ENCODE peak calls at places on chromosome 16, in nine cellular contexts. Y is H1, R is A549, T is tibial nerve, F is suprapubic skin, W is transverse colon, K is sigmoid colon, C is HepG2, G is ovary. P is an unnamed sample.

GRCh38 chr16:9370071-9370491 is 278.6 kb downstream of the HAPSTR1 start:
- DNase-seq in G (no peak), Y (no peak), C (no peak), K (no peak), F (no peak), W (peak; percentile 64), T (no peak), R (no peak), P (no peak)

GRCh38 chr16:50354629-50355456 is 13.9 kb downstream of the BRD7 start:
- DNase-seq in Y (no peak), R (no peak), K (no peak), C (no peak), G (no peak), T (no peak), W (no peak), F (no peak), P (no peak)

GRCh38 chr16:8099586-8099985 is 490.7 kb downstream of the TMEM114 start:
- DNase-seq in G (no peak), C (no peak), F (no peak), Y (no peak), R (no peak), T (no peak), K (no peak), W (no peak), P (no peak)

GRCh38 chr16:50266337-50267091 is at the start of gene ADCY7:
- DNase-seq in K (peak; percentile 80), W (peak; percentile 85), G (peak; percentile 78), T (no peak), R (no peak), F (no peak), C (no peak), Y (no peak), P (peak; percentile 63)

GRCh38 chr16:21649196-21649595 is 3.2 kb downstream of the IGSF6 start:
- DNase-seq in K (no peak), C (no peak), G (no peak), Y (no peak), T (no peak), F (no peak), W (no peak), R (no peak), P (no peak)

GRCh38 chr16:19123535-19124178 is 9.9 kb downstream of the ITPRIPL2 start:
- DNase-seq in G (no peak), W (peak; percentile 86), C (peak; percentile 84), T (no peak), K (no peak), R (peak; percentile 94), Y (no peak), F (no peak), P (peak; percentile 51)

GRCh38 chr16:28931801-28932225 is at the start of gene CD19:
- DNase-seq in T (no peak), F (no peak), G (no peak), W (no peak), K (no peak), C (no peak), Y (no peak), R (no peak), P (no peak)

GRCh38 chr16:15757075-15757386 is 99.8 kb downstream of the MYH11 start:
- DNase-seq in R (no peak), K (no peak), W (no peak), G (no peak), Y (no peak), F (no peak), T (no peak), C (no peak), P (no peak)

GRCh38 chr16:59545666-59546065 is 811.5 kb upstream of the GOT2 start:
- DNase-seq in T (no peak), K (no peak), F (no peak), C (no peak), R (no peak), G (no peak), W (no peak), Y (no peak), P (no peak)

GRCh38 chr16:20620770-20621169 is 44.6 kb upstream of the ACSM2B start:
- DNase-seq in Y (no peak), K (no peak), F (no peak), R (no peak), G (no peak), C (no peak), W (no peak), T (no peak), P (no peak)

GRCh38 chr16:71969353-71969752 is 30.8 kb downstream of the PKD1L3 start:
- DNase-seq in W (no peak), C (no peak), F (no peak), K (no peak), T (no peak), Y (no peak), G (no peak), R (no peak), P (no peak)

GRCh38 chr16:89187337-89188063 is 12.8 kb downstream of the SLC22A31 start:
- DNase-seq in R (peak; percentile 56), F (no peak), C (no peak), K (no peak), T (no peak), Y (no peak), W (no peak), G (no peak), P (no peak)

GRCh38 chr16:73405851-73406250 is 357.9 kb upstream of the ZFHX3 start:
- DNase-seq in R (no peak), Y (no peak), W (no peak), K (no peak), G (no peak), C (no peak), T (no peak), F (no peak), P (no peak)

GRCh38 chr16:30609002-30609927 is 924 bp downstream of the ZNF689 start:
- DNase-seq in R (no peak), G (peak; percentile 83), F (no peak), K (peak; percentile 79), Y (no peak), C (no peak), W (peak; percentile 58), T (no peak), P (peak; percentile 54)

DNA sequence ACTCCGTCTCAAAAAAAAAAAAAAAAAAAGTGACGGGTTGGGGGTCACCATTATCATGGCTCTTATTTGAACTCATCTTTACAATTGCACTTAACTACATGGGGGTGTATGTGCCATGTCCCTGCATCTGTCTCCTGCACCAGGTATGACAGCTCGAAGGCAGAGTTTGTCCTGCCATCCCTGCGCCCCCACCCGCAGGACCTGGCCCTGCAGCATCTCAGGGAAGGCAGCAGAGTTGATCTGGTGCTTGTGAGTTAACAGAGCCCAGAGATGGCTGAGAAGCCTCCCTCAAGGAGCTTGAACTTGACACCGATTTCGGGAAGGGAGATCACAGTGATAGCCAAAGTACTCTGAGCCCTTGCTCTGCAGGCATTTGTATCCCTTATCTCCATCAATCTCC is 44.8 kb downstream of the C16orf82 start:
- DNase-seq in G (no peak), R (no peak), W (no peak), K (no peak), F (no peak), C (no peak), T (no peak), Y (no peak), P (no peak)
- TF ChIP-seq EP300 in G (no peak), R (no peak), W (no peak), K (no peak), F (no peak), C (no peak), T (no peak), Y (no peak), P (no peak)

GRCh38 chr16:54846761-54847160 is 83.9 kb upstream of the IRX5 start:
- DNase-seq in R (peak; percentile 8), G (no peak), W (no peak), F (no peak), Y (no peak), K (no peak), T (no peak), C (no peak), P (no peak)

GRCh38 chr16:54847609-54848008 is 83.1 kb upstream of the IRX5 start:
- DNase-seq in W (no peak), C (no peak), R (no peak), T (no peak), G (no peak), F (no peak), Y (no peak), K (no peak), P (no peak)

GRCh38 chr16:54842743-54843423 is 87.8 kb upstream of the IRX5 start:
- DNase-seq in T (no peak), K (no peak), W (no peak), R (no peak), Y (no peak), F (no peak), C (no peak), G (no peak), P (no peak)

GRCh38 chr16:54843424-54843750 is 87.3 kb upstream of the IRX5 start:
- DNase-seq in G (no peak), Y (no peak), R (no peak), C (no peak), W (no peak), T (no peak), F (no peak), K (no peak), P (no peak)

GRCh38 chr16:54847207-54847606 is 83.5 kb upstream of the IRX5 start:
- DNase-seq in F (no peak), G (no peak), T (no peak), W (no peak), C (no peak), Y (no peak), R (peak; percentile 9), K (no peak), P (no peak)
- TF ChIP-seq EP300 in F (no peak), G (no peak), T (no peak), W (no peak), C (no peak), Y (no peak), R (no peak), K (no peak), P (no peak)

GRCh38 chr16:6279261-6279660 is 1053.4 kb upstream of the RBFOX1 start:
- DNase-seq in K (no peak), W (no peak), F (no peak), C (no peak), G (no peak), T (no peak), Y (no peak), R (no peak), P (no peak)
- TF ChIP-seq EP300 in K (no peak), W (no peak), F (no peak), C (no peak), G (no peak), T (no peak), Y (no peak), R (no peak), P (no peak)

DNA sequence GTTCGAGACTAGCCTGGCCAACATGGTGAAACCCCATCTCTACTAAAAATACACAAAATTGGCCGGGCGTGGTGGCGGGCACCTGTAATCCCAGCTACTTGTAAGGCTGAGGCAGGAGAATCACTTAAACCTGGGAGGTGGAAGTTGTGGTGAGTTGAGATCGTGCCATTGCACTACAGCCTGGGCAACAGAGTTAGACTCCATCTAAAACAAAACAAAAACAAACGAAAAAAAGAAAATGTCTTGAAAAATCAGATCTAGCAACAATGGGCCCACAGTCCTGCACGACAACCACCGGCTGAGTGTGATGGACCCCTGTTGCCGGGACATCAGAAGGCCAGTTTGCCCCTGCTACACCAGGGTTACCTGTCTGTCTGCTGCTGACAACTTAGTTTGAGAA is 3.9 kb upstream of the RMI2 start:
- DNase-seq in W (no peak), R (no peak), Y (no peak), G (no peak), F (no peak), K (no peak), T (no peak), C (no peak), P (no peak)
- TF ChIP-seq EP300 in W (no peak), R (no peak), Y (no peak), G (no peak), F (no peak), K (no peak), T (no peak), C (no peak), P (no peak)

GRCh38 chr16:2824626-2825025 is 5.5 kb upstream of the ZG16B start:
- DNase-seq in G (no peak), R (no peak), C (no peak), K (no peak), F (peak; percentile 35), W (peak; percentile 2), Y (no peak), T (peak; percentile 8), P (no peak)
- TF ChIP-seq EP300 in G (no peak), R (no peak), C (no peak), K (no peak), F (no peak), W (no peak), Y (no peak), T (no peak), P (no peak)

P was measured in stomach.